ENCODE peak calls at places on chromosomes 5 and 9, in six cellular contexts. One of them, this sample, is unnamed.

GRCh38 chr5:147481376-147481775 is 28.5 kb downstream of the DPYSL3 start:
- DNase-seq in neuronal stem cell: no peak
- DNase-seq in mesendoderm: no peak
- DNase-seq in IMR-90: peak
- DNase-seq in H1: no peak
- DNase-seq in H9: no peak
- DNase-seq in this sample: peak

GRCh38 chr5:96388186-96388585 is 44.9 kb downstream of the PCSK1 start:
- DNase-seq in neuronal stem cell: no peak
- DNase-seq in mesendoderm: no peak
- DNase-seq in IMR-90: peak
- DNase-seq in H1: no peak
- DNase-seq in H9: no peak
- DNase-seq in this sample: no peak

GRCh38 chr5:145689235-145689634 is 145.9 kb downstream of the PRELID2 start:
- DNase-seq in neuronal stem cell: no peak
- DNase-seq in mesendoderm: no peak
- DNase-seq in IMR-90: no peak
- DNase-seq in H1: no peak
- DNase-seq in H9: no peak
- DNase-seq in this sample: no peak

GRCh38 chr5:175464414-175465233 is 13.7 kb upstream of the SFXN1 start:
- DNase-seq in neuronal stem cell: no peak
- DNase-seq in mesendoderm: peak
- DNase-seq in IMR-90: peak
- DNase-seq in H1: peak
- DNase-seq in H9: peak
- DNase-seq in this sample: peak

GRCh38 chr5:34886718-34887117 is 28.6 kb downstream of the RAD1 start:
- DNase-seq in neuronal stem cell: no peak
- DNase-seq in mesendoderm: no peak
- DNase-seq in IMR-90: no peak
- DNase-seq in H1: no peak
- DNase-seq in H9: no peak
- DNase-seq in this sample: no peak

GRCh38 chr5:1152771-1153282 is 41.0 kb upstream of the SLC12A7 start:
- DNase-seq in neuronal stem cell: no peak
- DNase-seq in mesendoderm: no peak
- DNase-seq in IMR-90: no peak
- DNase-seq in H1: no peak
- DNase-seq in H9: no peak
- DNase-seq in this sample: no peak

GRCh38 chr5:65364907-65365306 is 116.8 kb downstream of the ADAMTS6 start:
- DNase-seq in neuronal stem cell: no peak
- DNase-seq in mesendoderm: peak
- DNase-seq in IMR-90: peak
- DNase-seq in H1: no peak
- DNase-seq in H9: no peak
- DNase-seq in this sample: peak

GRCh38 chr9:128168731-128169308 is 8.8 kb downstream of the BBLN start:
- DNase-seq in neuronal stem cell: no peak
- DNase-seq in mesendoderm: no peak
- DNase-seq in IMR-90: no peak
- DNase-seq in H1: no peak
- DNase-seq in H9: no peak
- DNase-seq in this sample: no peak

GRCh38 chr9:68905129-68905528 is 108.8 kb downstream of the PRKACG start:
- DNase-seq in neuronal stem cell: no peak
- DNase-seq in mesendoderm: peak
- DNase-seq in IMR-90: no peak
- DNase-seq in H1: no peak
- DNase-seq in H9: no peak
- DNase-seq in this sample: no peak

GRCh38 chr5:74206571-74207550 is 433.7 kb downstream of the ENC1 start:
- DNase-seq in neuronal stem cell: no peak
- DNase-seq in mesendoderm: no peak
- DNase-seq in IMR-90: peak
- DNase-seq in H1: no peak
- DNase-seq in H9: no peak
- DNase-seq in this sample: no peak

GRCh38 chr5:142979636-142980035 is 209.5 kb downstream of the ARHGAP26 start:
- DNase-seq in neuronal stem cell: no peak
- DNase-seq in mesendoderm: peak
- DNase-seq in IMR-90: no peak
- DNase-seq in H1: no peak
- DNase-seq in H9: peak
- DNase-seq in this sample: no peak

GRCh38 chr9:113675475-113675941 is 200.6 kb upstream of the ZNF618 start:
- DNase-seq in neuronal stem cell: no peak
- DNase-seq in mesendoderm: no peak
- DNase-seq in IMR-90: peak
- DNase-seq in H1: no peak
- DNase-seq in H9: no peak
- DNase-seq in this sample: peak

GRCh38 chr5:95365302-95366095 is 25.7 kb upstream of the FAM81B start:
- DNase-seq in neuronal stem cell: no peak
- DNase-seq in mesendoderm: no peak
- DNase-seq in IMR-90: no peak
- DNase-seq in H1: no peak
- DNase-seq in H9: no peak
- DNase-seq in this sample: no peak

GRCh38 chr9:120830151-120830550 is 12.6 kb downstream of the PSMD5 start:
- DNase-seq in neuronal stem cell: no peak
- DNase-seq in mesendoderm: no peak
- DNase-seq in IMR-90: peak
- DNase-seq in H1: no peak
- DNase-seq in H9: no peak
- DNase-seq in this sample: no peak

GRCh38 chr9:72540348-72540873 is 19.0 kb downstream of the TMC1 start:
- DNase-seq in neuronal stem cell: no peak
- DNase-seq in mesendoderm: no peak
- DNase-seq in IMR-90: peak
- DNase-seq in H1: no peak
- DNase-seq in H9: no peak
- DNase-seq in this sample: peak

GRCh38 chr5:142319105-142319504 is 5.7 kb downstream of the SPRY4 start:
- DNase-seq in neuronal stem cell: no peak
- DNase-seq in mesendoderm: no peak
- DNase-seq in IMR-90: no peak
- DNase-seq in H1: no peak
- DNase-seq in H9: no peak
- DNase-seq in this sample: peak

GRCh38 chr5:156121234-156121633 is 205.7 kb upstream of the SGCD start:
- DNase-seq in neuronal stem cell: no peak
- DNase-seq in mesendoderm: no peak
- DNase-seq in IMR-90: peak
- DNase-seq in H1: no peak
- DNase-seq in H9: no peak
- DNase-seq in this sample: no peak

GRCh38 chr5:148443998-148444397 is 60.2 kb downstream of the FBXO38 start:
- DNase-seq in neuronal stem cell: peak
- DNase-seq in mesendoderm: peak
- DNase-seq in IMR-90: peak
- DNase-seq in H1: no peak
- DNase-seq in H9: no peak
- DNase-seq in this sample: peak

GRCh38 chr5:39517800-39518199 is 93.0 kb upstream of the DAB2 start:
- DNase-seq in neuronal stem cell: no peak
- DNase-seq in mesendoderm: peak
- DNase-seq in IMR-90: peak
- DNase-seq in H1: no peak
- DNase-seq in H9: no peak
- DNase-seq in this sample: peak

GRCh38 chr9:108910402-108910801 is 23.5 kb downstream of the ELP1 start:
- DNase-seq in neuronal stem cell: no peak
- DNase-seq in mesendoderm: no peak
- DNase-seq in IMR-90: peak
- DNase-seq in H1: no peak
- DNase-seq in H9: no peak
- DNase-seq in this sample: no peak
- H2BK15ac ChIP-seq in neuronal stem cell: no peak
- H2BK15ac ChIP-seq in mesendoderm: no peak
- H2BK15ac ChIP-seq in IMR-90: no peak
- H2BK15ac ChIP-seq in H1: no peak
- H2BK15ac ChIP-seq in H9: no peak
- H2BK15ac ChIP-seq in this sample: no peak

GRCh38 chr9:88387035-88387732 is 1.1 kb upstream of the SPIN1 start:
- DNase-seq in neuronal stem cell: no peak
- DNase-seq in mesendoderm: peak
- DNase-seq in IMR-90: peak
- DNase-seq in H1: no peak
- DNase-seq in H9: no peak
- DNase-seq in this sample: peak
- H2BK120ac ChIP-seq in neuronal stem cell: no peak
- H2BK120ac ChIP-seq in mesendoderm: no peak
- H2BK120ac ChIP-seq in IMR-90: peak
- H2BK120ac ChIP-seq in H1: no peak
- H2BK120ac ChIP-seq in H9: no peak
- H2BK120ac ChIP-seq in this sample: peak

DNA sequence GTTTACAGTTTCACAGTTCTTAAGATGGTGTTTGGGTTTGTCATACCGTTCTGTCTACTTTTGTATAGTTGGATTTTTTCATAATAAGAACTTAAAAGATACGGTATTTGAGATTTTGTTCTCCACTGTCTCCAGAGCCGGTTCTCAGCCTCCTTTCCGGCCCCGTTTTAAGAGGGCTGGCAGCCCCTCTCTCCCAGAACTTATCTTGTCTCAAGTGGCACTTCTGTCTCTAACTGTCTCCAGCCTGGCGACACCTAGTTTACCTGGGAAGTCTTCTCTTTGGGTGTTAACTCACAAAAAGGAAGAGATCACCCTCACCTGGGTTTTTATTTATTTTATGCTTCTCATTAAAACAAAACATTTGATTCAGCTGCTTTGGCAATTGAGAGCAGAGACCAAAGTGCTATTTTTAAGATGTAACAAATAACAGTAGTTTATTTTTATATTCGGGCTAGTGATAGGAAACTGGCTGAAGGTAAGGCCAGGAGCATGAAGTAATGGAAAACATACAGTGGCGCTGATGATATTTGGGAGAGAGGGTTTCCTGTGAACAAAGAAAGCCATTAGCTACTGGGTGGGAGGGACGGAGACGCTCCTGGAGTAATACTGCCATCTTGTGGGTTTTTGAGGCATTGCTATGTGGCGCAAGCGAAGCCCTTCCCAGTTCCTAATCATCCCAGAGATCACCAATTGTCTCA is 48.3 kb downstream of the ACER2 start:
- DNase-seq in neuronal stem cell: peak
- DNase-seq in mesendoderm: peak
- DNase-seq in IMR-90: peak
- DNase-seq in H1: peak
- DNase-seq in H9: peak
- DNase-seq in this sample: peak
- H4K8ac ChIP-seq in neuronal stem cell: no peak
- H4K8ac ChIP-seq in mesendoderm: no peak
- H4K8ac ChIP-seq in IMR-90: no peak
- H4K8ac ChIP-seq in H1: no peak
- H4K8ac ChIP-seq in H9: no peak
- H4K8ac ChIP-seq in this sample: no peak

DNA sequence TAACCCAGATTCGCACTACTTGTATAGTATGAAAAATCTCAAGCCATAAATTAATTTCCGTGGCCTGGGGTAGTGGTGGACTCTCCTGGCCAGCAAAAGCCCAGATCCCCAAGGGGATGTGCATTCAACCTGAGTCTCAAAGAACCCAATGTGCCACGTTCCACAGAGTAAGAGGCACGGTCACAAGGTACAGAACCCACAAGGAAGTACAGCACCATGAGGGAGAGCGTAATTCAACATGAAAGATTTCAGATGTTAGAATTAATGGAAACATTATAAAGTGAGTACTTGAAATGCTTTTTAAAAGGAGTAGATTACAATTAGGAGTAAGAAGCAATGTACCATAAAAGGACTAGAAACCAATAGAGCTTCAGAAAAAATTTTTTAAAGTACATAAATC is 23.4 kb downstream of the SRD5A1 start:
- DNase-seq in neuronal stem cell: no peak
- DNase-seq in mesendoderm: no peak
- DNase-seq in IMR-90: no peak
- DNase-seq in H1: no peak
- DNase-seq in H9: no peak
- DNase-seq in this sample: no peak
- H2BK15ac ChIP-seq in neuronal stem cell: no peak
- H2BK15ac ChIP-seq in mesendoderm: no peak
- H2BK15ac ChIP-seq in IMR-90: no peak
- H2BK15ac ChIP-seq in H1: no peak
- H2BK15ac ChIP-seq in H9: no peak
- H2BK15ac ChIP-seq in this sample: no peak

DNA sequence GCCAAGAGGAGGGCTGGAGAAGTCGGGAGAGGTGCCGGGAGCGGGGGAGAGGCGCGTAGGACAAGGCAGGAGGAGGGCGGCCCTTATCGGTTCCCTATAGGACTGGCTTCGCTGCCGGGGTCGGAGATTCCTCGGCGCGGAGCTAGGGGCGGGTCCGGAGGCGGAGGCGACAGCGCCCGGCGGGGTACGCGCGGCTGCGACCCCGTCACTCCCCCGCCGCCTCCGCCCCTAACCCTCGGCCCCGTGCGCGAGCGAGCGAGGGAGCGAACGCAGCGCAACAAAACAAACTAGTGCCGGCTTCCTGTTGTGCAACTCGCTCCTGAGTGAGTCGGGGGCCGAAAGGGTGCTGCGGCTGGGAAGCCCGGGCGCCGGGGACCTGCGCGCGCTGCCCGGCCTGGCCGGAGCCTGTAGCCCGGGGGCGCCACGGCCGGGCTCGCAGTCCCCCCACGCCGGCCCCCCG is 2.0 kb downstream of the GLIS3 start:
- DNase-seq in neuronal stem cell: peak
- DNase-seq in mesendoderm: peak
- DNase-seq in IMR-90: peak
- DNase-seq in H1: no peak
- DNase-seq in H9: peak
- DNase-seq in this sample: peak
- H2BK120ac ChIP-seq in neuronal stem cell: no peak
- H2BK120ac ChIP-seq in mesendoderm: no peak
- H2BK120ac ChIP-seq in IMR-90: peak
- H2BK120ac ChIP-seq in H1: no peak
- H2BK120ac ChIP-seq in H9: no peak
- H2BK120ac ChIP-seq in this sample: peak

DNA sequence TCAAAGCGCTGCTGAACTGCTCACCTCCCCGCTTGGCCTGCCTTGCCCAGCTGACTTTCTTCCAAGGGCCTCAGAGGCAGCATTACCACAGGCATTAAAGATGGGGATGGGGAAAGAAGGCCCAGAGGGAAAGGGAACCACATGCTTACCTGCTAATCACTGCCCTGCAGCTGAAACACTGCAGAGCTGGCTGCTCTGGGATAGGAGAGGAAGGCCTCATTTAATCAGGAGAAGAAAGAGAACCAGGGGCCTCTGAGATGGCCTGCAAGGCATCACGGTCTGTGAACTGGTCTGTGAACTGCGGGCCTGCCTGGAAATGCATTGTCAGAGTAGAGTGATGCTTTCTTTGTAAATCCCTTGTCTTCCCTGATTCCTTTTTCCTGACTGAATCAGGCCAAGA is 44.8 kb downstream of the PTCD2 start:
- DNase-seq in neuronal stem cell: no peak
- DNase-seq in mesendoderm: peak
- DNase-seq in IMR-90: no peak
- DNase-seq in H1: no peak
- DNase-seq in H9: no peak
- DNase-seq in this sample: no peak
- H4K8ac ChIP-seq in neuronal stem cell: no peak
- H4K8ac ChIP-seq in mesendoderm: no peak
- H4K8ac ChIP-seq in IMR-90: no peak
- H4K8ac ChIP-seq in H1: peak
- H4K8ac ChIP-seq in H9: no peak
- H4K8ac ChIP-seq in this sample: peak

GRCh38 chr9:70374962-70375618 is 39.4 kb downstream of the KLF9 start:
- DNase-seq in neuronal stem cell: no peak
- DNase-seq in mesendoderm: no peak
- DNase-seq in IMR-90: no peak
- DNase-seq in H1: no peak
- DNase-seq in H9: no peak
- DNase-seq in this sample: no peak
- H2BK15ac ChIP-seq in neuronal stem cell: no peak
- H2BK15ac ChIP-seq in mesendoderm: no peak
- H2BK15ac ChIP-seq in IMR-90: no peak
- H2BK15ac ChIP-seq in H1: no peak
- H2BK15ac ChIP-seq in H9: no peak
- H2BK15ac ChIP-seq in this sample: no peak